ENCODE peak calls at places on chromosomes 7 and 10, in ten cellular contexts. W is pancreas; D is PC-9; P is cardiac muscle cell; C is tibial artery; I is astrocyte of the spinal cord; N is CD8-positive, alpha-beta memory T cell; R is fibroblast of lung; A is heart right ventricle; K is choroid plexus epithelial cell. S is an unnamed sample.

GRCh38 chr7:139495726-139496125 is 12.3 kb upstream of the KLRG2 start:
- DNase-seq in W (no peak), D (no peak), P (no peak), C (no peak), I (no peak), N (no peak), R (no peak), A (no peak), K (no peak), S (no peak)

GRCh38 chr7:22666732-22667131 is 60.3 kb upstream of the IL6 start:
- DNase-seq in W (no peak), D (peak), P (peak), C (no peak), I (peak), N (no peak), R (peak), A (no peak), K (peak), S (no peak)

GRCh38 chr7:151503902-151504714 is 15.6 kb downstream of the RHEB start:
- DNase-seq in W (no peak), D (peak), P (peak), C (peak), I (peak), N (no peak), R (peak), A (no peak), K (peak), S (no peak)

GRCh38 chr7:155278921-155279320 is 18.8 kb upstream of the INSIG1 start:
- DNase-seq in W (no peak), D (no peak), P (no peak), C (peak), I (no peak), N (no peak), R (no peak), A (no peak), K (no peak), S (no peak)

GRCh38 chr10:110493832-110494426 is 3.8 kb upstream of the DUSP5 start:
- DNase-seq in W (no peak), D (no peak), P (no peak), C (no peak), I (peak), N (no peak), R (no peak), A (no peak), K (peak), S (no peak)

GRCh38 chr7:20542594-20542993 is 72.9 kb upstream of the ABCB5 start:
- DNase-seq in W (no peak), D (no peak), P (peak), C (peak), I (peak), N (no peak), R (peak), A (peak), K (peak), S (no peak)

GRCh38 chr10:85047979-85048378 is 719.6 kb downstream of the CCSER2 start:
- DNase-seq in W (no peak), D (no peak), P (no peak), C (no peak), I (no peak), N (no peak), R (no peak), A (no peak), K (no peak), S (no peak)

GRCh38 chr10:131846224-131847101 is 54.3 kb upstream of the PPP2R2D start:
- DNase-seq in W (peak), D (no peak), P (no peak), C (peak), I (no peak), N (no peak), R (no peak), A (no peak), K (no peak), S (no peak)

GRCh38 chr10:63671317-63671937 is 150.2 kb downstream of the REEP3 start:
- DNase-seq in W (no peak), D (no peak), P (peak), C (no peak), I (peak), N (no peak), R (peak), A (peak), K (peak), S (no peak)

GRCh38 chr10:3293536-3294431 is 121.2 kb upstream of the PITRM1 start:
- DNase-seq in W (no peak), D (no peak), P (no peak), C (no peak), I (peak), N (no peak), R (peak), A (no peak), K (peak), S (no peak)

GRCh38 chr10:31204090-31204489 is 114.9 kb upstream of the ZEB1 start:
- DNase-seq in W (no peak), D (no peak), P (peak), C (peak), I (peak), N (no peak), R (peak), A (peak), K (peak), S (no peak)

GRCh38 chr10:92304061-92304460 is 13.1 kb downstream of the MARCHF5 start:
- DNase-seq in W (no peak), D (no peak), P (no peak), C (no peak), I (no peak), N (no peak), R (no peak), A (no peak), K (no peak), S (no peak)

GRCh38 chr10:6141296-6142151 is 52.7 kb downstream of the RBM17 start:
- DNase-seq in W (no peak), D (peak), P (peak), C (peak), I (peak), N (no peak), R (peak), A (no peak), K (peak), S (no peak)

GRCh38 chr7:36210542-36210941 is 57.5 kb downstream of the EEPD1 start:
- DNase-seq in W (no peak), D (no peak), P (no peak), C (no peak), I (no peak), N (no peak), R (peak), A (no peak), K (peak), S (no peak)

GRCh38 chr10:80100116-80100515 is 21.7 kb downstream of the TMEM254 start:
- DNase-seq in W (no peak), D (no peak), P (no peak), C (no peak), I (no peak), N (no peak), R (no peak), A (no peak), K (no peak), S (no peak)

GRCh38 chr7:51161937-51162336 is 154.7 kb downstream of the COBL start:
- DNase-seq in W (no peak), D (no peak), P (no peak), C (no peak), I (no peak), N (no peak), R (no peak), A (no peak), K (no peak), S (no peak)

GRCh38 chr10:132696728-132697567 is 89.0 kb downstream of the NKX6-2 start:
- DNase-seq in W (peak), D (no peak), P (no peak), C (peak), I (no peak), N (no peak), R (no peak), A (no peak), K (no peak), S (no peak)

GRCh38 chr10:108877130-108877529 is 1046.2 kb downstream of the XPNPEP1 start:
- DNase-seq in W (no peak), D (no peak), P (no peak), C (no peak), I (peak), N (no peak), R (peak), A (no peak), K (peak), S (no peak)

GRCh38 chr10:85927952-85928677 is 438.5 kb downstream of the GRID1 start:
- DNase-seq in W (no peak), D (no peak), P (no peak), C (no peak), I (no peak), N (no peak), R (no peak), A (peak), K (no peak), S (no peak)

GRCh38 chr10:10663587-10663986 is 354.1 kb upstream of the CELF2 start:
- DNase-seq in W (no peak), D (no peak), P (no peak), C (no peak), I (no peak), N (no peak), R (no peak), A (no peak), K (peak), S (no peak)

GRCh38 chr7:24825931-24826661 is 68.8 kb upstream of the GSDME start:
- DNase-seq in W (no peak), D (peak), P (peak), C (no peak), I (peak), N (no peak), R (peak), A (no peak), K (peak), S (no peak)

GRCh38 chr7:150448789-150449147 is 1.7 kb upstream of the GIMAP8 start:
- DNase-seq in W (peak), D (peak), P (peak), C (peak), I (peak), N (peak), R (peak), A (peak), K (peak), S (peak)

GRCh38 chr7:140214075-140214684 is 37.4 kb upstream of the KDM7A start:
- DNase-seq in W (peak), D (no peak), P (peak), C (peak), I (peak), N (no peak), R (peak), A (no peak), K (peak), S (no peak)

GRCh38 chr10:77881636-77882035 is 44.9 kb downstream of the DLG5 start:
- DNase-seq in W (no peak), D (no peak), P (no peak), C (no peak), I (no peak), N (no peak), R (no peak), A (no peak), K (no peak), S (no peak)

GRCh38 chr10:49309691-49310371 is 10.9 kb downstream of the C10orf71 start:
- DNase-seq in W (no peak), D (no peak), P (no peak), C (no peak), I (no peak), N (no peak), R (no peak), A (no peak), K (no peak), S (no peak)

GRCh38 chr10:132454296-132455198 is 57.5 kb downstream of the PWWP2B start:
- DNase-seq in W (peak), D (no peak), P (no peak), C (no peak), I (no peak), N (no peak), R (no peak), A (no peak), K (no peak), S (no peak)

GRCh38 chr7:73869011-73869785 is 8.2 kb downstream of the TMEM270 start:
- DNase-seq in W (no peak), D (no peak), P (no peak), C (no peak), I (no peak), N (no peak), R (peak), A (no peak), K (peak), S (no peak)

GRCh38 chr10:102407641-102407943 is 11.0 kb downstream of the PSD start:
- DNase-seq in W (no peak), D (no peak), P (no peak), C (no peak), I (no peak), N (no peak), R (no peak), A (no peak), K (no peak), S (no peak)

GRCh38 chr7:51316666-51317581 is at the start of gene COBL:
- DNase-seq in W (peak), D (peak), P (no peak), C (no peak), I (no peak), N (no peak), R (peak), A (peak), K (no peak), S (no peak)

GRCh38 chr10:80539421-80539999 is 1.8 kb downstream of the SH2D4B start:
- DNase-seq in W (no peak), D (no peak), P (no peak), C (no peak), I (no peak), N (no peak), R (no peak), A (no peak), K (no peak), S (no peak)

GRCh38 chr7:158028290-158028941 is 559.2 kb downstream of the PTPRN2 start:
- DNase-seq in W (peak), D (no peak), P (no peak), C (no peak), I (no peak), N (no peak), R (no peak), A (no peak), K (no peak), S (no peak)

GRCh38 chr7:78448915-78449314 is 650.3 kb downstream of the PHTF2 start:
- DNase-seq in W (no peak), D (no peak), P (no peak), C (no peak), I (no peak), N (no peak), R (no peak), A (no peak), K (no peak), S (no peak)

GRCh38 chr7:91940171-91940570 is 491 bp upstream of the AKAP9 start:
- DNase-seq in W (no peak), D (no peak), P (peak), C (peak), I (peak), N (no peak), R (peak), A (peak), K (peak), S (no peak)

GRCh38 chr10:42630537-42631134 is 7.7 kb downstream of the ZNF33B start:
- DNase-seq in W (no peak), D (no peak), P (no peak), C (no peak), I (no peak), N (no peak), R (peak), A (no peak), K (peak), S (no peak)

GRCh38 chr10:43225787-43226153 is 41.1 kb downstream of the RASGEF1A start:
- DNase-seq in W (peak), D (peak), P (no peak), C (no peak), I (no peak), N (peak), R (no peak), A (no peak), K (no peak), S (no peak)

GRCh38 chr10:12414278-12414988 is 65.1 kb downstream of the CAMK1D start:
- DNase-seq in W (no peak), D (no peak), P (peak), C (no peak), I (peak), N (no peak), R (peak), A (no peak), K (no peak), S (no peak)

GRCh38 chr7:40646717-40647116 is 511.9 kb downstream of the SUGCT start:
- DNase-seq in W (no peak), D (no peak), P (no peak), C (no peak), I (no peak), N (no peak), R (peak), A (no peak), K (no peak), S (no peak)

GRCh38 chr7:40641717-40642116 is 506.9 kb downstream of the SUGCT start:
- DNase-seq in W (no peak), D (no peak), P (no peak), C (no peak), I (no peak), N (no peak), R (no peak), A (no peak), K (no peak), S (no peak)

GRCh38 chr7:40640566-40640965 is 505.8 kb downstream of the SUGCT start:
- DNase-seq in W (no peak), D (no peak), P (no peak), C (no peak), I (peak), N (no peak), R (peak), A (no peak), K (peak), S (no peak)

GRCh38 chr7:40644454-40645188 is 509.8 kb downstream of the SUGCT start:
- DNase-seq in W (no peak), D (no peak), P (peak), C (no peak), I (no peak), N (no peak), R (no peak), A (no peak), K (no peak), S (no peak)

GRCh38 chr7:40643664-40644063 is 508.9 kb downstream of the SUGCT start:
- DNase-seq in W (no peak), D (no peak), P (no peak), C (no peak), I (no peak), N (no peak), R (no peak), A (no peak), K (no peak), S (no peak)
- H3K4me3 ChIP-seq in W (no peak), D (no peak), P (no peak), C (no peak), I (no peak), N (no peak), R (no peak), A (no peak), K (no peak), S (no peak)

GRCh38 chr10:52030975-52031374 is 283.1 kb upstream of the DKK1 start:
- DNase-seq in W (no peak), D (no peak), P (no peak), C (no peak), I (no peak), N (no peak), R (no peak), A (no peak), K (no peak), S (no peak)

GRCh38 chr10:52031771-52032170 is 282.3 kb upstream of the DKK1 start:
- DNase-seq in W (no peak), D (no peak), P (peak), C (no peak), I (no peak), N (no peak), R (no peak), A (no peak), K (no peak), S (no peak)

GRCh38 chr10:52030051-52030867 is 283.8 kb upstream of the DKK1 start:
- DNase-seq in W (no peak), D (no peak), P (peak), C (no peak), I (no peak), N (no peak), R (no peak), A (no peak), K (no peak), S (no peak)

GRCh38 chr10:52029628-52030027 is 284.5 kb upstream of the DKK1 start:
- DNase-seq in W (no peak), D (no peak), P (no peak), C (no peak), I (no peak), N (no peak), R (no peak), A (no peak), K (no peak), S (no peak)

GRCh38 chr10:52032681-52033629 is 281.1 kb upstream of the DKK1 start:
- DNase-seq in W (no peak), D (no peak), P (no peak), C (no peak), I (no peak), N (no peak), R (no peak), A (no peak), K (no peak), S (no peak)
- H3K4me3 ChIP-seq in W (no peak), D (no peak), P (no peak), C (no peak), I (no peak), N (no peak), R (no peak), A (no peak), K (no peak), S (no peak)

GRCh38 chr10:124418726-124419501 is at the start of gene OAT:
- DNase-seq in W (peak), D (peak), P (peak), C (peak), I (peak), N (peak), R (peak), A (peak), K (peak), S (peak)

GRCh38 chr10:124420254-124420653 is 1.5 kb upstream of the OAT start:
- DNase-seq in W (no peak), D (no peak), P (no peak), C (no peak), I (no peak), N (no peak), R (no peak), A (no peak), K (peak), S (no peak)

GRCh38 chr10:124417846-124418725 is 637 bp downstream of the OAT start:
- DNase-seq in W (peak), D (peak), P (peak), C (peak), I (peak), N (peak), R (peak), A (peak), K (peak), S (peak)

GRCh38 chr10:124416733-124417132 is 2.0 kb downstream of the OAT start:
- DNase-seq in W (no peak), D (no peak), P (peak), C (no peak), I (peak), N (no peak), R (peak), A (no peak), K (peak), S (no peak)

DNA sequence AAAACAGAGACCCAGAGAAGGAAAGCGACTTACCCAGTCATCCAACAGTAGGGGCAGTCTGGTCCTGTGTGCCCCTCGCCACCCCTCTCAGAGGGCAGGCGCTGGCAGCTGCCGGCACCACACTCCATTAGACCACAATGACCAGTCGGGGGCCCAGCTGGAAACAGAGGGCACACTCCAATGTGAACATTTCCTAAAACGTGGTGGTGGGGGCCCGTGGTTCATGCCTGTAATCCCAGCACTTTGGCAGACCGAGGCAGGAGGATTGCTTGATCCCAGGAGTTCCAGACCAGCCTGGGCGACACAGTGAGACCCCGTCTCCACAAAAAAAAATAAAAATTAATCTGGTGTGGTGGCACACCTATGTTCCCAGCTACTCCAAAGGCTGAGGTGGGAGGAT is 912 bp upstream of the OAT start:
- DNase-seq in W (no peak), D (no peak), P (no peak), C (peak), I (no peak), N (no peak), R (no peak), A (no peak), K (no peak), S (no peak)
- H3K4me3 ChIP-seq in W (no peak), D (peak), P (no peak), C (no peak), I (no peak), N (peak), R (no peak), A (no peak), K (no peak), S (peak)

GRCh38 chr7:129169171-129169643 is 19.2 kb upstream of the SMO start:
- DNase-seq in W (no peak), D (peak), P (peak), C (no peak), I (peak), N (no peak), R (peak), A (peak), K (peak), S (peak)
- H3K4me3 ChIP-seq in W (peak), D (peak), P (peak), C (peak), I (peak), N (peak), R (peak), A (peak), K (peak), S (peak)